ENCODE peak calls at places on chromosome 20, in seven cellular contexts. I is activated T-cell treated with anti-CD3 and anti-CD28 coated beads, Interleukin-2, amount 50 U/mL, for 72 hours; O is activated CD8-positive, alpha-beta T cell treated with anti-CD3 and anti-CD28 coated beads, Interleukin-2, amount 10 ng/mL, durations not matched to agents 7 days and 5 days; E is activated naive CD8-positive, alpha-beta T cell treated with anti-CD3 and anti-CD28 coated beads, Interleukin-2, amount 50 U/mL, for 24 hours; D is cardiac septum; W is left cardiac atrium; R is hypothalamus. S is an unnamed sample.

GRCh38 chr20:24984963-24985640 is 7.4 kb downstream of the APMAP start:
- DNase-seq in W (no peak), E (no peak), O (peak; percentile 20), D (peak; percentile 76), R (no peak), I (no peak), S (no peak)

GRCh38 chr20:50249447-50250388 is 59.1 kb downstream of the CEBPB start:
- DNase-seq in W (no peak), D (no peak), I (no peak), E (no peak), O (no peak), R (no peak), S (no peak)

GRCh38 chr20:33005132-33005566 is 916 bp upstream of the SUN5 start:
- DNase-seq in W (no peak), O (peak; percentile 59), I (peak; percentile 34), D (no peak), E (peak; percentile 29), R (no peak), S (peak; percentile 12)

GRCh38 chr20:35972445-35972844 is 4.1 kb downstream of the CNBD2 start:
- DNase-seq in W (no peak), O (no peak), R (no peak), D (no peak), I (no peak), E (no peak), S (no peak)

GRCh38 chr20:18928626-18929025 is 115.0 kb downstream of the SCP2D1 start:
- DNase-seq in I (no peak), O (no peak), W (no peak), R (no peak), D (no peak), E (no peak), S (no peak)

GRCh38 chr20:61797200-61797599 is 268.5 kb downstream of the TAF4 start:
- DNase-seq in E (no peak), W (no peak), D (no peak), R (no peak), I (no peak), O (no peak), S (no peak)

GRCh38 chr20:59724457-59725366 is 120.4 kb downstream of the PHACTR3 start:
- DNase-seq in I (no peak), O (no peak), R (no peak), W (no peak), D (no peak), E (no peak), S (no peak)

GRCh38 chr20:63223121-63223825 is 7.3 kb upstream of the YTHDF1 start:
- DNase-seq in E (peak; percentile 57), I (peak; percentile 53), O (peak; percentile 67), R (peak; percentile 29), W (no peak), D (no peak), S (peak; percentile 26)

GRCh38 chr20:2873747-2874041 is 413 bp downstream of the PTPRA start:
- DNase-seq in O (peak; percentile 74), W (peak; percentile 72), R (no peak), I (peak; percentile 75), D (no peak), E (peak; percentile 70), S (peak; percentile 21)

GRCh38 chr20:62496525-62497218 is 20.9 kb upstream of the GATA5 start:
- DNase-seq in O (no peak), D (no peak), R (no peak), I (peak; percentile 50), E (peak; percentile 50), W (no peak), S (no peak)

GRCh38 chr20:22684072-22684762 is 99.8 kb upstream of the FOXA2 start:
- DNase-seq in R (peak; percentile 57), D (peak; percentile 79), I (peak; percentile 29), W (peak; percentile 61), O (peak; percentile 55), E (peak; percentile 25), S (peak; percentile 70)

GRCh38 chr20:57484772-57485171 is 40.2 kb downstream of the CTCFL start:
- DNase-seq in W (no peak), R (no peak), D (peak; percentile 7), O (no peak), I (no peak), E (no peak), S (no peak)

S was measured in iris pigment epithelial cell.